ENCODE peak calls at places on chromosomes 6 and 20, in five cellular contexts. One of them, this sample, is unnamed.

GRCh38 chr6:131164506-131164905 is 29.2 kb downstream of the AKAP7 start:
- DNase-seq in IMR-90: peak; percentile 14
- DNase-seq in HFFc6: peak; percentile 6
- DNase-seq in psoas muscle: no peak
- DNase-seq in Calu3: no peak
- DNase-seq in this sample: no peak

GRCh38 chr20:4245542-4245941 is 230.2 kb upstream of the RNF24 start:
- DNase-seq in psoas muscle: no peak
- DNase-seq in HFFc6: no peak
- DNase-seq in IMR-90: no peak
- DNase-seq in Calu3: no peak
- DNase-seq in this sample: no peak

GRCh38 chr6:30265594-30265993 is 52.4 kb upstream of the TRIM26 start:
- DNase-seq in psoas muscle: no peak
- DNase-seq in IMR-90: no peak
- DNase-seq in HFFc6: no peak
- DNase-seq in Calu3: no peak
- DNase-seq in this sample: no peak

GRCh38 chr6:157561929-157562810 is 181.2 kb downstream of the ZDHHC14 start:
- DNase-seq in IMR-90: no peak
- DNase-seq in Calu3: no peak
- DNase-seq in psoas muscle: no peak
- DNase-seq in HFFc6: no peak
- DNase-seq in this sample: no peak

GRCh38 chr6:97867177-97867576 is 584.2 kb upstream of the MMS22L start:
- DNase-seq in IMR-90: no peak
- DNase-seq in Calu3: no peak
- DNase-seq in psoas muscle: no peak
- DNase-seq in HFFc6: no peak
- DNase-seq in this sample: no peak

GRCh38 chr20:49595811-49596545 is 28.0 kb upstream of the PTGIS start:
- DNase-seq in Calu3: no peak
- DNase-seq in psoas muscle: peak; percentile 64
- DNase-seq in HFFc6: peak; percentile 52
- DNase-seq in IMR-90: peak; percentile 67
- DNase-seq in this sample: no peak

GRCh38 chr20:11646359-11646758 is 271.3 kb upstream of the BTBD3 start:
- DNase-seq in IMR-90: no peak
- DNase-seq in psoas muscle: no peak
- DNase-seq in HFFc6: no peak
- DNase-seq in Calu3: no peak
- DNase-seq in this sample: no peak

GRCh38 chr6:101558712-101559111 is 165.2 kb downstream of the GRIK2 start:
- DNase-seq in IMR-90: no peak
- DNase-seq in Calu3: no peak
- DNase-seq in psoas muscle: no peak
- DNase-seq in HFFc6: no peak
- DNase-seq in this sample: no peak

GRCh38 chr20:52275243-52275817 is 83.8 kb upstream of the ZFP64 start:
- DNase-seq in Calu3: no peak
- DNase-seq in IMR-90: no peak
- DNase-seq in psoas muscle: no peak
- DNase-seq in HFFc6: no peak
- DNase-seq in this sample: no peak

GRCh38 chr20:35011589-35012226 is 56.0 kb downstream of the MYH7B start:
- DNase-seq in psoas muscle: no peak
- DNase-seq in IMR-90: no peak
- DNase-seq in Calu3: no peak
- DNase-seq in HFFc6: no peak
- DNase-seq in this sample: no peak

GRCh38 chr6:40597301-40597700 is 10.1 kb upstream of the LRFN2 start:
- DNase-seq in psoas muscle: no peak
- DNase-seq in Calu3: no peak
- DNase-seq in IMR-90: no peak
- DNase-seq in HFFc6: no peak
- DNase-seq in this sample: no peak

GRCh38 chr6:88910922-88911778 is 52.3 kb downstream of the RNGTT start:
- DNase-seq in Calu3: no peak
- DNase-seq in IMR-90: no peak
- DNase-seq in psoas muscle: no peak
- DNase-seq in HFFc6: peak; percentile 6
- DNase-seq in this sample: no peak

GRCh38 chr20:33164763-33165095 is 3.2 kb upstream of the BPIFA2 start:
- DNase-seq in Calu3: no peak
- DNase-seq in IMR-90: no peak
- DNase-seq in psoas muscle: no peak
- DNase-seq in HFFc6: no peak
- DNase-seq in this sample: no peak

GRCh38 chr6:168789699-168790098 is 348.7 kb downstream of the SMOC2 start:
- DNase-seq in HFFc6: no peak
- DNase-seq in psoas muscle: no peak
- DNase-seq in IMR-90: no peak
- DNase-seq in Calu3: no peak
- DNase-seq in this sample: no peak

GRCh38 chr6:10429638-10430427 is 15.0 kb upstream of the TFAP2A start:
- DNase-seq in IMR-90: peak; percentile 52
- DNase-seq in HFFc6: no peak
- DNase-seq in Calu3: peak; percentile 51
- DNase-seq in psoas muscle: no peak
- DNase-seq in this sample: no peak

GRCh38 chr20:60765821-60766403 is 486.1 kb upstream of the CDH4 start:
- DNase-seq in IMR-90: no peak
- DNase-seq in psoas muscle: no peak
- DNase-seq in Calu3: no peak
- DNase-seq in HFFc6: no peak
- DNase-seq in this sample: no peak

GRCh38 chr6:13787146-13787545 is 27.2 kb downstream of the MCUR1 start:
- DNase-seq in Calu3: no peak
- DNase-seq in IMR-90: peak; percentile 21
- DNase-seq in HFFc6: peak; percentile 6
- DNase-seq in psoas muscle: no peak
- DNase-seq in this sample: no peak

GRCh38 chr20:16434087-16434664 is 139.1 kb downstream of the KIF16B start:
- DNase-seq in HFFc6: no peak
- DNase-seq in psoas muscle: peak; percentile 59
- DNase-seq in Calu3: peak; percentile 47
- DNase-seq in IMR-90: peak; percentile 18
- DNase-seq in this sample: no peak

GRCh38 chr6:24064106-24064505 is 61.9 kb upstream of the NRSN1 start:
- DNase-seq in IMR-90: no peak
- DNase-seq in Calu3: peak; percentile 62
- DNase-seq in psoas muscle: no peak
- DNase-seq in HFFc6: no peak
- DNase-seq in this sample: no peak

GRCh38 chr6:47009583-47009982 is 32.5 kb downstream of the ADGRF1 start:
- DNase-seq in Calu3: no peak
- DNase-seq in HFFc6: no peak
- DNase-seq in psoas muscle: no peak
- DNase-seq in IMR-90: no peak
- DNase-seq in this sample: no peak

GRCh38 chr20:31587545-31588389 is 17.3 kb upstream of the ID1 start:
- DNase-seq in psoas muscle: peak; percentile 66
- DNase-seq in IMR-90: no peak
- DNase-seq in Calu3: no peak
- DNase-seq in HFFc6: no peak
- DNase-seq in this sample: no peak

GRCh38 chr6:52055451-52055850 is 32.0 kb downstream of the PKHD1 start:
- DNase-seq in Calu3: no peak
- DNase-seq in psoas muscle: no peak
- DNase-seq in HFFc6: no peak
- DNase-seq in IMR-90: no peak
- DNase-seq in this sample: no peak

DNA sequence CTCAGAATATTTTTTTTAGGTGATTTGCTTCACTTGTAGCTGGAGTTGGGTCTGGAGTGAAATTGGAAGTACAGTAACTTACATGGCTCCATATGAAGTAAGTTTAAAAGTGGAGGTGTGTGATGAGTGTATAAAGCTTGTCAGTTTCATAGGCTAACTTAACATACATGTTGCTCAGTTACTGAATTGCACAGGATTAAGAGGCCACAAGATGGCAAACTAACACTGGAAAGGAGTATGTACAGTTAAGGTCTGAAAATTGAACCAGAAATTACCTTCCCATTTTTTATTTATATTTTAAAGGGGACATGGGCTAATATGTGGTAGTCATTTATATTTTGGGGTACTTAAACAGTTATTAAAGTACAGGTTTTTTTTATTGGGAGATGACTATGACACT is 45.3 kb upstream of the SMIM8 start:
- DNase-seq in Calu3: no peak
- DNase-seq in psoas muscle: no peak
- DNase-seq in IMR-90: peak; percentile 15
- DNase-seq in HFFc6: peak; percentile 15
- DNase-seq in this sample: no peak
- TF ChIP-seq CTCF in Calu3: no peak
- TF ChIP-seq CTCF in psoas muscle: no peak
- TF ChIP-seq CTCF in IMR-90: peak; percentile 16
- TF ChIP-seq CTCF in HFFc6: peak; percentile 47
- TF ChIP-seq CTCF in this sample: peak; percentile 1

GRCh38 chr6:69179681-69180080 is 544.6 kb downstream of the ADGRB3 start:
- DNase-seq in HFFc6: no peak
- DNase-seq in IMR-90: no peak
- DNase-seq in Calu3: no peak
- DNase-seq in psoas muscle: no peak
- DNase-seq in this sample: no peak
- TF ChIP-seq CTCF in HFFc6: no peak
- TF ChIP-seq CTCF in IMR-90: no peak
- TF ChIP-seq CTCF in Calu3: no peak
- TF ChIP-seq CTCF in psoas muscle: no peak
- TF ChIP-seq CTCF in this sample: no peak

GRCh38 chr6:37698264-37699137 is 818 bp upstream of the MDGA1 start:
- DNase-seq in IMR-90: peak; percentile 31
- DNase-seq in psoas muscle: peak; percentile 61
- DNase-seq in HFFc6: peak; percentile 40
- DNase-seq in Calu3: peak; percentile 67
- DNase-seq in this sample: no peak
- TF ChIP-seq CTCF in IMR-90: no peak
- TF ChIP-seq CTCF in psoas muscle: no peak
- TF ChIP-seq CTCF in HFFc6: no peak
- TF ChIP-seq CTCF in Calu3: no peak
- TF ChIP-seq CTCF in this sample: no peak

DNA sequence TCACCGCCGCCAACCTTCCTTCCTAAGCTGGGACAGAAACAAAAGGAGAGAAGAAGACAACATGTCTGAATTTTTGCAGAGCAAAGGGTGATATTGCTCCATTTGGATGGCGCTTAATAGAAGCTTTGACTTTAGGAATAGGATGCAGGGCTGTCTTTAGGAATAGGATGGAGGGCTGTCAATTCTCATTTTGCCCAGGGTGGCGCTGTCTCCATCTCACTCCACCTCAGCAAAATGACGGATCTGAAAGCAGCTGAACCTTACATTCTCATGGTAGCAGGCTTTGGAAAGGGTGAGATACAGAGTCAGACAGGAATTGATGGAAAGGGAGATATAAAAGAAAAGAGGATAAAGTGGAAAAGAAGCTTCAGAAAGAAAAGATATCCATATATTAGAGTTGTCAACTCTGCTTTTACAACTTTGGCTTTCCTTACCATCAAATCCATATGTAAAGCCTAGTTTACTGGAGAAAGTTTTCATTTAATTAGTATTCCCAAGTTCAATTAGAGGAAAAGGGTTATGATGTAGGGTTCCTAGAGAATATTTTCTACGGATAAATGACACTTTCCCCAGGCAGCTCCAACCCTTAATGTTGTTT is 2.4 kb downstream of the MTCL3 start:
- DNase-seq in IMR-90: peak; percentile 57
- DNase-seq in psoas muscle: no peak
- DNase-seq in HFFc6: peak; percentile 41
- DNase-seq in Calu3: peak; percentile 41
- DNase-seq in this sample: no peak
- TF ChIP-seq CTCF in IMR-90: peak; percentile 56
- TF ChIP-seq CTCF in psoas muscle: peak; percentile 50
- TF ChIP-seq CTCF in HFFc6: peak; percentile 82
- TF ChIP-seq CTCF in Calu3: peak; percentile 65
- TF ChIP-seq CTCF in this sample: peak; percentile 53

DNA sequence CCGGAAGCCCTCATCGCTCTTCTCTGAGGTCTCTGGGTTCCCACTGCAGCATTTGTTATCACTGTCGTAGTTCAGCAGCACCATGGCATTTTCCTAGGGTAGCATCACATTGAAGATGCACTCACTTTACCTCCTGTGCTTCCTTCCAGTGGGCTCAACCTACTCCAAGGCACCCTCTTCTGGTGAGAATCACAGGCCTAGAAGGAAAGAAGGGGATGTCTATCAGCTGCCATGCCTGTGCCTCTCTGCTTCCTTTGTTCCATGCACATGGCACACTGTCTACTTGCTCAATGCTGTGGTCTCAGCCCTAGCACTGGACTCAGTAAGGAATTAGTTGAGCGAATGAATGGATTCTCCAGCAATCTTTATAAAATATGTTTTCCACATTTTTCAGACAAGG is 22.6 kb downstream of the CST4 start:
- DNase-seq in psoas muscle: no peak
- DNase-seq in IMR-90: no peak
- DNase-seq in Calu3: no peak
- DNase-seq in HFFc6: no peak
- DNase-seq in this sample: no peak
- TF ChIP-seq CTCF in psoas muscle: no peak
- TF ChIP-seq CTCF in IMR-90: peak; percentile 15
- TF ChIP-seq CTCF in Calu3: no peak
- TF ChIP-seq CTCF in HFFc6: no peak
- TF ChIP-seq CTCF in this sample: peak; percentile 20

GRCh38 chr6:137489410-137490371 is 4.5 kb downstream of the OLIG3 start:
- DNase-seq in HFFc6: no peak
- DNase-seq in Calu3: no peak
- DNase-seq in IMR-90: no peak
- DNase-seq in psoas muscle: no peak
- DNase-seq in this sample: no peak
- TF ChIP-seq CTCF in HFFc6: no peak
- TF ChIP-seq CTCF in Calu3: no peak
- TF ChIP-seq CTCF in IMR-90: no peak
- TF ChIP-seq CTCF in psoas muscle: no peak
- TF ChIP-seq CTCF in this sample: no peak

DNA sequence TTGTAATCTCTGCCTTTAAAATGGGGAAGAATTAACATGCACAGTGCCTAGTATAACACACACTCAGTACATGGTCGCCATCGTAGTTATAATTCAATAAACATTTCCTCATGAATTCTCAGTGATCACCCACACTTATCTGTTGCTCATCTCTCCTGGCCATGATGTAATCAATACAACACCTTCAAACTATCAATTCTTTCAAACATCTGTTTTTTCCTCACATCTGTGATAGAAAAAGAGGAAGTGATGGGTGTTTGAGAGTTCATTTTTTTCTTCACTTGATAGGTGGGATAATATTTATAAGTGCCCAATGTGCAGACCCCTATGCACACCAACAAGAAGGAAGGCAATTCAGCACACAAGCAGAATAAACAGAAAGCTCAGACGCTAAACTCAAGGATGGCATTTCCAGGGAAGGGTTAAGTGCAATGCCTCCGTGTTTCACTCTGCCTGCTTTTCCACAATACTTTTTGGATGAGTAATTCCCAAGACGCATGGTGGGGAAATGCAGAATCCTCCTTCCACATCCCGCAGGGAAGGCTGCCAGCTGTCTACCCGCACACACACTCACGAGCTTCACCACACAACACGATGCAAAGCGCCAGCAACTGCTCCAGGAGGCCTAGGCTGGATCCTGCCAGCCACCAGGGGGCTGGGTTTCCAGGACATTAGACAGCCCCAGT is 100.3 kb downstream of the GMPR start:
- DNase-seq in IMR-90: peak; percentile 100
- DNase-seq in HFFc6: peak; percentile 99
- DNase-seq in Calu3: peak; percentile 9
- DNase-seq in psoas muscle: peak; percentile 78
- DNase-seq in this sample: peak; percentile 99
- TF ChIP-seq CTCF in IMR-90: peak; percentile 88
- TF ChIP-seq CTCF in HFFc6: peak; percentile 87
- TF ChIP-seq CTCF in Calu3: no peak
- TF ChIP-seq CTCF in psoas muscle: peak; percentile 40
- TF ChIP-seq CTCF in this sample: peak; percentile 83

This sample was measured in AG09319.